ENCODE peak calls at places on chromosomes 3 and 15, in six cellular contexts. S, L, W, N, B and Q are unnamed samples.

GRCh38 chr15:40506964-40507571 is 36.3 kb downstream of the CHST14 start:
- DNase-seq in W (peak; percentile 88), B (no peak), L (peak; percentile 77), S (no peak), N (no peak), Q (no peak)

GRCh38 chr3:30012941-30013543 is 593.4 kb upstream of the TGFBR2 start:
- DNase-seq in N (peak; percentile 2), L (peak; percentile 66), B (peak; percentile 30), W (peak; percentile 81), S (peak; percentile 25), Q (peak; percentile 73)

GRCh38 chr15:88908697-88909621 is 4.2 kb downstream of the MFGE8 start:
- DNase-seq in W (no peak), N (no peak), S (no peak), L (no peak), B (no peak), Q (no peak)

GRCh38 chr3:20984594-20985207 is 766.3 kb downstream of the ZNF385D start:
- DNase-seq in L (no peak), S (no peak), B (no peak), N (no peak), W (no peak), Q (no peak)

GRCh38 chr3:119302697-119303630 is 8.8 kb downstream of the ARHGAP31 start:
- DNase-seq in N (no peak), B (no peak), S (no peak), L (no peak), W (no peak), Q (no peak)

GRCh38 chr3:27507515-27508266 is 23.5 kb upstream of the SLC4A7 start:
- DNase-seq in W (no peak), L (no peak), N (no peak), B (no peak), S (no peak), Q (no peak)

GRCh38 chr3:7710284-7710683 is 791.3 kb upstream of the LMCD1 start:
- DNase-seq in S (no peak), B (no peak), W (no peak), L (no peak), N (no peak), Q (no peak)

GRCh38 chr3:11826628-11827265 is 19.9 kb downstream of the TAMM41 start:
- DNase-seq in S (no peak), L (no peak), W (no peak), B (no peak), N (no peak), Q (no peak)

GRCh38 chr3:156217674-156218352 is 97.4 kb downstream of the KCNAB1 start:
- DNase-seq in L (no peak), S (no peak), B (no peak), N (no peak), W (no peak), Q (no peak)

GRCh38 chr15:75864213-75865059 is 21.2 kb downstream of the UBE2Q2 start:
- DNase-seq in L (no peak), N (no peak), S (no peak), B (no peak), W (no peak), Q (no peak)

GRCh38 chr3:535566-536416 is 339.2 kb downstream of the CHL1 start:
- DNase-seq in S (no peak), B (no peak), W (peak; percentile 56), L (no peak), N (peak; percentile 2), Q (no peak)

GRCh38 chr3:177439729-177440269 is 242.5 kb upstream of the TBL1XR1 start:
- DNase-seq in W (no peak), L (no peak), N (no peak), S (no peak), B (no peak), Q (no peak)

GRCh38 chr3:23778451-23778850 is 27.3 kb upstream of the UBE2E1 start:
- DNase-seq in N (no peak), W (no peak), S (no peak), L (no peak), B (no peak), Q (no peak)

GRCh38 chr15:89356634-89357298 is 22.1 kb upstream of the POLG start:
- DNase-seq in N (no peak), B (no peak), W (no peak), S (no peak), L (no peak), Q (no peak)

GRCh38 chr3:57661404-57661803 is 31.5 kb downstream of the DENND6A start:
- DNase-seq in N (no peak), S (no peak), B (no peak), L (no peak), W (no peak), Q (no peak)

GRCh38 chr15:87578776-87579175 is 677.8 kb downstream of the NTRK3 start:
- DNase-seq in S (no peak), L (no peak), B (no peak), W (no peak), N (no peak), Q (no peak)

GRCh38 chr15:100725121-100726069 is 123.0 kb downstream of the ASB7 start:
- DNase-seq in B (no peak), S (no peak), W (no peak), N (no peak), L (no peak), Q (no peak)

GRCh38 chr3:129289201-129289921 is 10.7 kb downstream of the HMCES start:
- DNase-seq in N (no peak), S (no peak), L (no peak), W (no peak), B (no peak), Q (no peak)

GRCh38 chr3:10748040-10748439 is 68.0 kb upstream of the SLC6A11 start:
- DNase-seq in B (no peak), S (no peak), N (no peak), L (no peak), W (no peak), Q (no peak)

GRCh38 chr3:140472621-140473020 is 205.2 kb upstream of the TRIM42 start:
- DNase-seq in W (no peak), L (no peak), N (no peak), B (no peak), S (no peak), Q (no peak)

GRCh38 chr15:22827125-22827524 is 11.3 kb upstream of the NIPA2 start:
- DNase-seq in L (no peak), N (no peak), S (no peak), B (no peak), W (no peak), Q (no peak)

GRCh38 chr3:130728037-130728436 is 18.6 kb downstream of the PIK3R4 start:
- DNase-seq in N (no peak), L (no peak), S (no peak), W (no peak), B (no peak), Q (no peak)

GRCh38 chr3:156816091-156816793 is 9.9 kb upstream of the LEKR1 start:
- DNase-seq in W (no peak), L (no peak), S (no peak), B (no peak), N (no peak), Q (no peak)

GRCh38 chr3:122930371-122930997 is 97.1 kb downstream of the SEMA5B start:
- DNase-seq in L (no peak), W (no peak), N (no peak), B (no peak), S (no peak), Q (no peak)

GRCh38 chr15:58185439-58185838 is 47.3 kb downstream of the AQP9 start:
- DNase-seq in S (no peak), B (no peak), N (no peak), W (peak; percentile 36), L (no peak), Q (no peak)

GRCh38 chr15:73628976-73629854 is 4.0 kb downstream of the NPTN start:
- DNase-seq in W (no peak), S (no peak), L (no peak), B (no peak), N (no peak), Q (no peak)
- H3K4me1 ChIP-seq in W (peaks cover 8% of the 10 kb centered on the region), S (peaks cover 75% of the 10 kb centered on the region), L (no peaks in the 10 kb centered on the region), B (peaks cover 37% of the 10 kb centered on the region), N (peaks cover 48% of the 10 kb centered on the region), Q (peaks cover 2% of the 10 kb centered on the region)

GRCh38 chr3:71713041-71713440 is 12.2 kb downstream of the EIF4E3 start:
- DNase-seq in L (no peak), S (no peak), W (no peak), N (no peak), B (no peak), Q (no peak)
- H3K4me3 ChIP-seq in L (no peak overlapping the region), S (no peak overlapping the region), W (no peak overlapping the region), N (no peak overlapping the region), B (no peak overlapping the region), Q (no peak overlapping the region)

GRCh38 chr15:92162657-92163056 is 231.0 kb upstream of the ST8SIA2 start:
- DNase-seq in S (no peak), B (no peak), N (no peak), W (no peak), L (peak; percentile 38), Q (no peak)

GRCh38 chr15:92166029-92166428 is 227.7 kb upstream of the ST8SIA2 start:
- DNase-seq in W (peak; percentile 37), B (no peak), S (no peak), L (no peak), N (no peak), Q (no peak)

GRCh38 chr15:92165001-92165346 is 228.7 kb upstream of the ST8SIA2 start:
- DNase-seq in B (no peak), L (no peak), W (no peak), N (no peak), S (no peak), Q (no peak)

GRCh38 chr15:92163641-92164040 is 230.0 kb upstream of the ST8SIA2 start:
- DNase-seq in S (no peak), B (no peak), N (no peak), W (peak; percentile 57), L (no peak), Q (no peak)

DNA sequence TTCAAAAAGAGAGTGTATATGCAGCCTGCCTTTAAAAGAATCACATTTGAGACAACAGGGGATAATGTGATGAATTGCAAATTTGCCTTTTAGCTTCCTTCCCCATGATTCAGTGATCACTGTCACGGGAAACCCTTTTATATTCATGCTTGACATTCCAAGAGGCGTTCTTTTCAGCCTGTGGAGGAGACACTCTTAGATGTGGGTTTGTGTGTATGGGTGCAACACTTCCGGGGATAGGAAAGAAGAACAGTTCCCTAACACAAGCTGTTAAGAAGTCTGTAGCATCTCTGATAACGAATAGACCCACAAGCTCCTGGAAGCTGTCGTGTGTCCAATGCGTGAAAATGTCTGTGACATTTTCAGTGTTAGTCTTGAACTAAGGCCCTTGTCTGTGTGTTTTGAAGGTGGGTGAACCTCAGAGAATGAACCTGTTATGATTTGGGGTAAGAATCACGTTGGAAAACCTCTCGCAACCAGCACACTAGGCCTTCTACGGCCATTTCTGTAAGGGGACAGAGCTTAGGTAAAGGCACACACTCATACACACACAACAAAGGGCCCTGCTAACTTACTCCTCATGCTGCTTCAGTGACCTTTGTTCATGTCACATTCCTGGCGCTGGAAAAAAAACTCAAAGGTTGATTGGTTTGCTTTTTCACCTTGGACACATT is 229.2 kb upstream of the ST8SIA2 start:
- DNase-seq in S (no peak), B (no peak), N (no peak), W (peak; percentile 87), L (no peak), Q (no peak)
- H3K4me1 ChIP-seq in S (no peaks in the 10 kb centered on the region), B (no peaks in the 10 kb centered on the region), N (no peaks in the 10 kb centered on the region), W (peaks cover 11% of the 10 kb centered on the region), L (no peaks in the 10 kb centered on the region), Q (peaks cover 9% of the 10 kb centered on the region)

DNA sequence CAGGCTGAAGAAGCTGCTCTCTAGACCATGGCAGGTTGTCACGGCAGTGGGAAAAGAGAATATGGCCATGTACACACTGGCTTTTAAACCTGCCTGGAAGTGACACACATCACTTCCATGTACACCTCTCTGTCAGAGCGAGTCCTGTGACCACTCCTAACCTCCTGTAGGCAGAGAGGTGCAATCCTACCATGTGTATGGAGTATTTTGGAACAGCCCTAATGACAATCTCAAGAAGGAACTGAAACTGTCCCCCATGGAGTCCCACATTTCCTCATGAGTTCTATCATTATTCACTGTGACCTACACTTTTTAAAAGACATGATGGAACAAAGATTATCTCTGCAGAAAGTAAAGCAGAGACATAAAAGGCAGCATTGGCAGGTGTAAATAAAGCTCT is 153.4 kb upstream of the PFN2 start:
- DNase-seq in W (no peak), S (no peak), L (no peak), B (no peak), N (no peak), Q (no peak)
- H3K4me3 ChIP-seq in W (no peak overlapping the region), S (no peak overlapping the region), L (no peak overlapping the region), B (no peak overlapping the region), N (no peak overlapping the region), Q (no peak overlapping the region)